ENCODE peak calls at places on chromosome 18, in five cellular contexts. One of them, this sample, is unnamed.

GRCh38 chr18:34999734-35000397 is 41.3 kb upstream of the MAPRE2 start:
- DNase-seq in transverse colon: no peak
- DNase-seq in cerebellum: no peak
- DNase-seq in left lobe of liver: no peak
- DNase-seq in activated T-cell treated with anti-CD3 and anti-CD28 coated beads for 1 hour: no peak
- DNase-seq in this sample: no peak

GRCh38 chr18:12461326-12461725 is 53.6 kb downstream of the PRELID3A start:
- DNase-seq in transverse colon: no peak
- DNase-seq in cerebellum: no peak
- DNase-seq in left lobe of liver: no peak
- DNase-seq in activated T-cell treated with anti-CD3 and anti-CD28 coated beads for 1 hour: no peak
- DNase-seq in this sample: no peak

GRCh38 chr18:48085781-48086487 is 155.5 kb upstream of the SMAD2 start:
- DNase-seq in transverse colon: peak; percentile 31
- DNase-seq in cerebellum: no peak
- DNase-seq in left lobe of liver: no peak
- DNase-seq in activated T-cell treated with anti-CD3 and anti-CD28 coated beads for 1 hour: no peak
- DNase-seq in this sample: no peak

GRCh38 chr18:43277164-43277600 is at the start of gene SYT4:
- DNase-seq in transverse colon: no peak
- DNase-seq in cerebellum: peak; percentile 88
- DNase-seq in left lobe of liver: peak; percentile 59
- DNase-seq in activated T-cell treated with anti-CD3 and anti-CD28 coated beads for 1 hour: no peak
- DNase-seq in this sample: no peak

GRCh38 chr18:58541137-58541788 is 87.6 kb downstream of the ALPK2 start:
- DNase-seq in transverse colon: no peak
- DNase-seq in cerebellum: no peak
- DNase-seq in left lobe of liver: no peak
- DNase-seq in activated T-cell treated with anti-CD3 and anti-CD28 coated beads for 1 hour: no peak
- DNase-seq in this sample: no peak

GRCh38 chr18:4582677-4583076 is 127.6 kb upstream of the DLGAP1 start:
- DNase-seq in transverse colon: no peak
- DNase-seq in cerebellum: no peak
- DNase-seq in left lobe of liver: no peak
- DNase-seq in activated T-cell treated with anti-CD3 and anti-CD28 coated beads for 1 hour: no peak
- DNase-seq in this sample: no peak

GRCh38 chr18:76771132-76771824 is 51.1 kb upstream of the ZNF236 start:
- DNase-seq in transverse colon: no peak
- DNase-seq in cerebellum: no peak
- DNase-seq in left lobe of liver: no peak
- DNase-seq in activated T-cell treated with anti-CD3 and anti-CD28 coated beads for 1 hour: no peak
- DNase-seq in this sample: no peak

GRCh38 chr18:21703241-21703820 is 1.2 kb downstream of the ABHD3 start:
- DNase-seq in transverse colon: peak; percentile 71
- DNase-seq in cerebellum: peak; percentile 17
- DNase-seq in left lobe of liver: no peak
- DNase-seq in activated T-cell treated with anti-CD3 and anti-CD28 coated beads for 1 hour: no peak
- DNase-seq in this sample: no peak

GRCh38 chr18:10153924-10154635 is 240.3 kb downstream of the VAPA start:
- DNase-seq in transverse colon: no peak
- DNase-seq in cerebellum: no peak
- DNase-seq in left lobe of liver: no peak
- DNase-seq in activated T-cell treated with anti-CD3 and anti-CD28 coated beads for 1 hour: no peak
- DNase-seq in this sample: no peak

GRCh38 chr18:48590678-48591077 is 51.8 kb downstream of the CTIF start:
- DNase-seq in transverse colon: no peak
- DNase-seq in cerebellum: peak; percentile 38
- DNase-seq in left lobe of liver: no peak
- DNase-seq in activated T-cell treated with anti-CD3 and anti-CD28 coated beads for 1 hour: no peak
- DNase-seq in this sample: no peak

GRCh38 chr18:14969507-14969906 is 221.5 kb downstream of the ANKRD30B start:
- DNase-seq in transverse colon: no peak
- DNase-seq in cerebellum: no peak
- DNase-seq in left lobe of liver: no peak
- DNase-seq in activated T-cell treated with anti-CD3 and anti-CD28 coated beads for 1 hour: no peak
- DNase-seq in this sample: no peak

GRCh38 chr18:70454705-70455322 is 166.0 kb downstream of the SOCS6 start:
- DNase-seq in transverse colon: no peak
- DNase-seq in cerebellum: peak; percentile 73
- DNase-seq in left lobe of liver: no peak
- DNase-seq in activated T-cell treated with anti-CD3 and anti-CD28 coated beads for 1 hour: no peak
- DNase-seq in this sample: peak; percentile 42

GRCh38 chr18:77870238-77870637 is 620.6 kb downstream of the GALR1 start:
- DNase-seq in transverse colon: no peak
- DNase-seq in cerebellum: no peak
- DNase-seq in left lobe of liver: no peak
- DNase-seq in activated T-cell treated with anti-CD3 and anti-CD28 coated beads for 1 hour: no peak
- DNase-seq in this sample: no peak

GRCh38 chr18:25019946-25020345 is 332.0 kb downstream of the ZNF521 start:
- DNase-seq in transverse colon: no peak
- DNase-seq in cerebellum: no peak
- DNase-seq in left lobe of liver: no peak
- DNase-seq in activated T-cell treated with anti-CD3 and anti-CD28 coated beads for 1 hour: no peak
- DNase-seq in this sample: no peak

GRCh38 chr18:55251186-55251995 is 292.1 kb upstream of the CCDC68 start:
- DNase-seq in transverse colon: no peak
- DNase-seq in cerebellum: no peak
- DNase-seq in left lobe of liver: no peak
- DNase-seq in activated T-cell treated with anti-CD3 and anti-CD28 coated beads for 1 hour: no peak
- DNase-seq in this sample: no peak

GRCh38 chr18:26574958-26575864 is 26.9 kb upstream of the KCTD1 start:
- DNase-seq in transverse colon: peak; percentile 32
- DNase-seq in cerebellum: no peak
- DNase-seq in left lobe of liver: no peak
- DNase-seq in activated T-cell treated with anti-CD3 and anti-CD28 coated beads for 1 hour: no peak
- DNase-seq in this sample: no peak

GRCh38 chr18:2104620-2105462 is 466.5 kb downstream of the METTL4 start:
- DNase-seq in transverse colon: peak; percentile 42
- DNase-seq in cerebellum: no peak
- DNase-seq in left lobe of liver: peak; percentile 57
- DNase-seq in activated T-cell treated with anti-CD3 and anti-CD28 coated beads for 1 hour: peak; percentile 31
- DNase-seq in this sample: peak; percentile 14

GRCh38 chr18:79516441-79516931 is 120.8 kb downstream of the NFATC1 start:
- DNase-seq in transverse colon: no peak
- DNase-seq in cerebellum: no peak
- DNase-seq in left lobe of liver: peak; percentile 41
- DNase-seq in activated T-cell treated with anti-CD3 and anti-CD28 coated beads for 1 hour: no peak
- DNase-seq in this sample: no peak

GRCh38 chr18:10391506-10391905 is 62.9 kb upstream of the APCDD1 start:
- DNase-seq in transverse colon: no peak
- DNase-seq in cerebellum: no peak
- DNase-seq in left lobe of liver: no peak
- DNase-seq in activated T-cell treated with anti-CD3 and anti-CD28 coated beads for 1 hour: no peak
- DNase-seq in this sample: no peak

GRCh38 chr18:60676807-60677206 is 304.2 kb upstream of the MC4R start:
- DNase-seq in transverse colon: no peak
- DNase-seq in cerebellum: no peak
- DNase-seq in left lobe of liver: no peak
- DNase-seq in activated T-cell treated with anti-CD3 and anti-CD28 coated beads for 1 hour: no peak
- DNase-seq in this sample: no peak

GRCh38 chr18:21366896-21367295 is 124.9 kb downstream of the GREB1L start:
- DNase-seq in transverse colon: no peak
- DNase-seq in cerebellum: no peak
- DNase-seq in left lobe of liver: no peak
- DNase-seq in activated T-cell treated with anti-CD3 and anti-CD28 coated beads for 1 hour: no peak
- DNase-seq in this sample: no peak

GRCh38 chr18:9516437-9517064 is 41.2 kb downstream of the RALBP1 start:
- DNase-seq in transverse colon: no peak
- DNase-seq in cerebellum: peak; percentile 21
- DNase-seq in left lobe of liver: no peak
- DNase-seq in activated T-cell treated with anti-CD3 and anti-CD28 coated beads for 1 hour: no peak
- DNase-seq in this sample: no peak

GRCh38 chr18:45957100-45957499 is 10.0 kb downstream of the EPG5 start:
- DNase-seq in transverse colon: no peak
- DNase-seq in cerebellum: no peak
- DNase-seq in left lobe of liver: no peak
- DNase-seq in activated T-cell treated with anti-CD3 and anti-CD28 coated beads for 1 hour: no peak
- DNase-seq in this sample: no peak

GRCh38 chr18:79465392-79465991 is 69.8 kb downstream of the NFATC1 start:
- DNase-seq in transverse colon: peak; percentile 43
- DNase-seq in cerebellum: no peak
- DNase-seq in left lobe of liver: no peak
- DNase-seq in activated T-cell treated with anti-CD3 and anti-CD28 coated beads for 1 hour: no peak
- DNase-seq in this sample: peak; percentile 43

GRCh38 chr18:10122116-10122515 is 208.3 kb downstream of the VAPA start:
- DNase-seq in transverse colon: no peak
- DNase-seq in cerebellum: no peak
- DNase-seq in left lobe of liver: no peak
- DNase-seq in activated T-cell treated with anti-CD3 and anti-CD28 coated beads for 1 hour: no peak
- DNase-seq in this sample: no peak

GRCh38 chr18:68262697-68263293 is 452.1 kb downstream of the TMX3 start:
- DNase-seq in transverse colon: no peak
- DNase-seq in cerebellum: no peak
- DNase-seq in left lobe of liver: no peak
- DNase-seq in activated T-cell treated with anti-CD3 and anti-CD28 coated beads for 1 hour: no peak
- DNase-seq in this sample: no peak

GRCh38 chr18:13775058-13775457 is 48.6 kb downstream of the RNMT start:
- DNase-seq in transverse colon: no peak
- DNase-seq in cerebellum: no peak
- DNase-seq in left lobe of liver: no peak
- DNase-seq in activated T-cell treated with anti-CD3 and anti-CD28 coated beads for 1 hour: no peak
- DNase-seq in this sample: no peak

GRCh38 chr18:39188278-39188677 is 1622.7 kb upstream of the CELF4 start:
- DNase-seq in transverse colon: no peak
- DNase-seq in cerebellum: no peak
- DNase-seq in left lobe of liver: no peak
- DNase-seq in activated T-cell treated with anti-CD3 and anti-CD28 coated beads for 1 hour: no peak
- DNase-seq in this sample: no peak

GRCh38 chr18:77020561-77020960 is 112.0 kb downstream of the MBP start:
- DNase-seq in transverse colon: no peak
- DNase-seq in cerebellum: no peak
- DNase-seq in left lobe of liver: no peak
- DNase-seq in activated T-cell treated with anti-CD3 and anti-CD28 coated beads for 1 hour: no peak
- DNase-seq in this sample: no peak

GRCh38 chr18:78506031-78506461 is 473.6 kb upstream of the SALL3 start:
- DNase-seq in transverse colon: no peak
- DNase-seq in cerebellum: no peak
- DNase-seq in left lobe of liver: no peak
- DNase-seq in activated T-cell treated with anti-CD3 and anti-CD28 coated beads for 1 hour: no peak
- DNase-seq in this sample: no peak

GRCh38 chr18:27057459-27058302 is 127.4 kb downstream of the CHST9 start:
- DNase-seq in transverse colon: no peak
- DNase-seq in cerebellum: no peak
- DNase-seq in left lobe of liver: peak; percentile 60
- DNase-seq in activated T-cell treated with anti-CD3 and anti-CD28 coated beads for 1 hour: no peak
- DNase-seq in this sample: no peak

GRCh38 chr18:28961669-28962228 is 784.8 kb upstream of the CDH2 start:
- DNase-seq in transverse colon: no peak
- DNase-seq in cerebellum: no peak
- DNase-seq in left lobe of liver: no peak
- DNase-seq in activated T-cell treated with anti-CD3 and anti-CD28 coated beads for 1 hour: no peak
- DNase-seq in this sample: no peak

GRCh38 chr18:32267463-32267862 is 77.6 kb downstream of the MEP1B start:
- DNase-seq in transverse colon: no peak
- DNase-seq in cerebellum: no peak
- DNase-seq in left lobe of liver: no peak
- DNase-seq in activated T-cell treated with anti-CD3 and anti-CD28 coated beads for 1 hour: no peak
- DNase-seq in this sample: no peak

GRCh38 chr18:79953921-79954651 is 2.6 kb upstream of the SLC66A2 start:
- DNase-seq in transverse colon: peak; percentile 83
- DNase-seq in cerebellum: no peak
- DNase-seq in left lobe of liver: peak; percentile 34
- DNase-seq in activated T-cell treated with anti-CD3 and anti-CD28 coated beads for 1 hour: no peak
- DNase-seq in this sample: no peak

GRCh38 chr18:9092665-9093064 is 9.8 kb upstream of the NDUFV2 start:
- DNase-seq in transverse colon: no peak
- DNase-seq in cerebellum: no peak
- DNase-seq in left lobe of liver: peak; percentile 63
- DNase-seq in activated T-cell treated with anti-CD3 and anti-CD28 coated beads for 1 hour: no peak
- DNase-seq in this sample: no peak

GRCh38 chr18:49853011-49853410 is 39.7 kb upstream of the ACAA2 start:
- DNase-seq in transverse colon: no peak
- DNase-seq in cerebellum: no peak
- DNase-seq in left lobe of liver: no peak
- DNase-seq in activated T-cell treated with anti-CD3 and anti-CD28 coated beads for 1 hour: no peak
- DNase-seq in this sample: no peak